ENCODE peak calls at places on chromosomes 13 and 19, in ten cellular contexts. O is mammary epithelial cell, L is left lung, Y is mesothelial cell of epicardium, E is heart right ventricle, F is testis, X is WTC11, R is fibroblast of lung, S is progenitor cell of endocrine pancreas, G is GM13976. U is an unnamed sample.

GRCh38 chr19:12788682-12789097 is 2.6 kb upstream of the JUNB start:
- DNase-seq in O (peak), L (peak), Y (no peak), E (peak), F (peak), X (peak), R (no peak), S (no peak), G (peak), U (peak)

GRCh38 chr13:78764665-78765064 is 105.7 kb upstream of the OBI1 start:
- DNase-seq in O (no peak), L (peak), Y (no peak), E (no peak), F (peak), X (peak), R (no peak), S (no peak), G (no peak), U (no peak)

GRCh38 chr13:42370229-42370628 is 98.3 kb downstream of the AKAP11 start:
- DNase-seq in O (no peak), L (no peak), Y (no peak), E (no peak), F (no peak), X (no peak), R (no peak), S (no peak), G (no peak), U (no peak)

GRCh38 chr13:27171244-27171829 is at the start of gene USP12:
- DNase-seq in O (peak), L (no peak), Y (peak), E (peak), F (peak), X (peak), R (peak), S (peak), G (peak), U (no peak)

GRCh38 chr13:32228330-32229041 is 86.7 kb downstream of the ZAR1L start:
- DNase-seq in O (peak), L (no peak), Y (no peak), E (no peak), F (no peak), X (no peak), R (peak), S (no peak), G (no peak), U (no peak)

GRCh38 chr13:101065314-101065713 is 351.0 kb downstream of the NALCN start:
- DNase-seq in O (no peak), L (no peak), Y (no peak), E (no peak), F (no peak), X (no peak), R (peak), S (no peak), G (no peak), U (no peak)

GRCh38 chr19:32296694-32297093 is 48.7 kb upstream of the ZNF507 start:
- DNase-seq in O (no peak), L (no peak), Y (no peak), E (no peak), F (no peak), X (no peak), R (no peak), S (no peak), G (no peak), U (no peak)

GRCh38 chr13:52411629-52412028 is 5.7 kb upstream of the THSD1 start:
- DNase-seq in O (peak), L (no peak), Y (no peak), E (no peak), F (no peak), X (no peak), R (peak), S (no peak), G (no peak), U (peak)

GRCh38 chr13:101698400-101698799 is 245.9 kb downstream of the ITGBL1 start:
- DNase-seq in O (peak), L (no peak), Y (no peak), E (no peak), F (no peak), X (no peak), R (no peak), S (no peak), G (no peak), U (peak)

GRCh38 chr19:18443406-18443805 is 5.5 kb upstream of the ISYNA1 start:
- DNase-seq in O (no peak), L (no peak), Y (no peak), E (no peak), F (no peak), X (no peak), R (no peak), S (no peak), G (no peak), U (no peak)

GRCh38 chr19:14091885-14092462 is 1.4 kb upstream of the SAMD1 start:
- DNase-seq in O (no peak), L (no peak), Y (no peak), E (no peak), F (no peak), X (peak), R (no peak), S (no peak), G (peak), U (no peak)

GRCh38 chr13:114285166-114285808 is 3.9 kb downstream of the UPF3A start:
- DNase-seq in O (peak), L (no peak), Y (no peak), E (no peak), F (no peak), X (no peak), R (peak), S (no peak), G (no peak), U (no peak)

GRCh38 chr19:28737021-28737525 is 475.9 kb downstream of the UQCRFS1 start:
- DNase-seq in O (peak), L (no peak), Y (no peak), E (no peak), F (no peak), X (no peak), R (peak), S (no peak), G (no peak), U (peak)

DNA sequence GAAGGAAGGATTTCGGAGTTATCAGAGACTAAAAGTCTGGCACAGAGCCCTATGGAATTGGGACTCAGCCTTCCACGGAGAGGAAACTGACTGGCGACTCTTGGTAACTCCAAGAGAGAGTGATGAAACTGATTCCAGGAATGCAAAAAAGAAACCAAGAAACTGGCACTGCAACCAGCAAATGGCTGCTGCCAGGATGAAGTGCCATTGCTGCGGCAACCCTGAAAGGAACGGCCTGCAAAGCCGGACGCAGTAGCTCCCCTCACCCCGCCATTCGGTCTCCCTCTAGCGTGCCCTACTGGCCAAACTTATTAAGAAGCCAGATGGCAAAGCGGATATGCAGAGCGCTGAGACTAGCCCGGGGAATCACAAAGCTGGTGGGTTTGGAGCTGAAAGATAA is 236.0 kb downstream of the PCDH9 start:
- DNase-seq in O (peak), L (peak), Y (peak), E (peak), F (peak), X (peak), R (peak), S (peak), G (peak), U (peak)
- TF ChIP-seq CTCF in O (peak), L (peak), Y (peak), E (peak), F (peak), X (peak), R (peak), S (peak), G (peak), U (peak)

DNA sequence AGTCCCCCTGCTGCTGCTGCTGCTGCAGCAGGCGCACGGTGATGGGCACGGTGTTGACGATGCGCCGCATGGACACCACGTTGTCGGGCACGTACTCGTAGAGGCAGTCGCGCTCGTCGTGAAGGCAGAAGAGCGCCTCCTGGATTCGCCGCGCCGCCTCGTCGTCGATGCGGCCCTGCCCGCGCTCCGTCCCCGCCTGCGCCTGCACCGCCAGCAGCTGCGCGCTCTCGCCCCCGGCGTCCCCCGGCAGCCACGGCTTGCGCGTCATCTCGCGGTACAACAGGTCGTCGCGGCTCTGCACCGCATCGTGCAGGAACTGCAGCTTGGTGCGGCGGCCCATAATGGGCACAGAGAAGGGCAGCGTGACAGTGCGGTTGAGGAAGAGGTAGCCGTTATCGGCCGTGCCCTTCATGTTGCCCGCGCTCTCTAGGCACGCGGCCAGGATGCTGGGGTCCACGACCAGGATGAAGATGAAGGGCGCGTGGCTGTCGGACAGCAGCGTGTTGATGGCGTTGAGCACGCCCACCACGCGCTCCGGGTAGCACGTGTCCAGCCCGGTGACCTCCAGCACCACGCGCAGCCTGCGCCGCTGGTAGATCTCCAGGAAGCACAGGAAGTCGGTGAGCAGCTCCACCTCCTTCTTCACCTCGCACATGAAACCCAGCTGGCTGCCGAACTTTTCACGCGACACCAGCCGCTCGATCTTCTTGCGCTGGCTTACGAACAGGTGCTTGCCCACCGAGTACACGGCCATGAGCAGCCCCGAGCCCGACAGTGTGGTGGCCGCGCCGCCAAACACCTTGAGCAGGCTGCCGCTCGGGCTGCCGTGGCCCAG is 8.1 kb downstream of the NKPD1 start:
- DNase-seq in O (no peak), L (no peak), Y (no peak), E (peak), F (peak), X (peak), R (peak), S (no peak), G (peak), U (peak)
- TF ChIP-seq CTCF in O (no peak), L (no peak), Y (no peak), E (no peak), F (no peak), X (no peak), R (no peak), S (peak), G (no peak), U (no peak)

GRCh38 chr19:1967087-1967608 is 26.2 kb downstream of the CSNK1G2 start:
- DNase-seq in O (no peak), L (no peak), Y (no peak), E (no peak), F (no peak), X (no peak), R (no peak), S (no peak), G (no peak), U (no peak)

GRCh38 chr19:1970806-1971502 is 30.0 kb downstream of the CSNK1G2 start:
- DNase-seq in O (no peak), L (no peak), Y (no peak), E (no peak), F (no peak), X (no peak), R (no peak), S (no peak), G (no peak), U (no peak)

GRCh38 chr19:1970003-1970805 is 29.2 kb downstream of the CSNK1G2 start:
- DNase-seq in O (peak), L (no peak), Y (no peak), E (no peak), F (no peak), X (no peak), R (peak), S (no peak), G (no peak), U (no peak)

GRCh38 chr19:1969176-1970002 is 28.4 kb downstream of the CSNK1G2 start:
- DNase-seq in O (no peak), L (peak), Y (no peak), E (no peak), F (no peak), X (no peak), R (no peak), S (no peak), G (no peak), U (no peak)

GRCh38 chr19:1968279-1969175 is 27.6 kb downstream of the CSNK1G2 start:
- DNase-seq in O (no peak), L (no peak), Y (no peak), E (no peak), F (no peak), X (no peak), R (no peak), S (no peak), G (no peak), U (no peak)
- TF ChIP-seq CTCF in O (no peak), L (no peak), Y (no peak), E (no peak), F (no peak), X (no peak), R (no peak), S (no peak), G (no peak), U (no peak)

GRCh38 chr13:38228322-38228721 is 121.3 kb upstream of the UFM1 start:
- DNase-seq in O (no peak), L (no peak), Y (no peak), E (no peak), F (no peak), X (no peak), R (no peak), S (no peak), G (no peak), U (no peak)

GRCh38 chr13:38226496-38226895 is 123.2 kb upstream of the UFM1 start:
- DNase-seq in O (no peak), L (no peak), Y (no peak), E (no peak), F (no peak), X (no peak), R (no peak), S (no peak), G (no peak), U (no peak)

GRCh38 chr13:38223093-38223492 is 126.6 kb upstream of the UFM1 start:
- DNase-seq in O (no peak), L (no peak), Y (no peak), E (no peak), F (no peak), X (peak), R (peak), S (no peak), G (no peak), U (peak)
- TF ChIP-seq CTCF in O (peak), L (no peak), Y (no peak), E (no peak), F (no peak), X (no peak), R (peak), S (peak), G (no peak), U (peak)

GRCh38 chr19:6800991-6801396 is 28.5 kb downstream of the VAV1 start:
- DNase-seq in O (peak), L (no peak), Y (no peak), E (no peak), F (no peak), X (no peak), R (peak), S (no peak), G (no peak), U (peak)

GRCh38 chr19:6793411-6793810 is 20.9 kb downstream of the VAV1 start:
- DNase-seq in O (no peak), L (no peak), Y (no peak), E (no peak), F (no peak), X (no peak), R (no peak), S (no peak), G (no peak), U (no peak)

GRCh38 chr19:6793973-6794372 is 21.5 kb downstream of the VAV1 start:
- DNase-seq in O (no peak), L (no peak), Y (no peak), E (no peak), F (no peak), X (no peak), R (no peak), S (no peak), G (no peak), U (no peak)

GRCh38 chr19:6794817-6795431 is 22.4 kb downstream of the VAV1 start:
- DNase-seq in O (no peak), L (no peak), Y (no peak), E (no peak), F (peak), X (no peak), R (no peak), S (no peak), G (no peak), U (no peak)

GRCh38 chr19:6796278-6796677 is 23.8 kb downstream of the VAV1 start:
- DNase-seq in O (no peak), L (no peak), Y (no peak), E (no peak), F (no peak), X (no peak), R (no peak), S (no peak), G (no peak), U (no peak)
- TF ChIP-seq CTCF in O (no peak), L (no peak), Y (no peak), E (no peak), F (no peak), X (no peak), R (no peak), S (no peak), G (no peak), U (no peak)

DNA sequence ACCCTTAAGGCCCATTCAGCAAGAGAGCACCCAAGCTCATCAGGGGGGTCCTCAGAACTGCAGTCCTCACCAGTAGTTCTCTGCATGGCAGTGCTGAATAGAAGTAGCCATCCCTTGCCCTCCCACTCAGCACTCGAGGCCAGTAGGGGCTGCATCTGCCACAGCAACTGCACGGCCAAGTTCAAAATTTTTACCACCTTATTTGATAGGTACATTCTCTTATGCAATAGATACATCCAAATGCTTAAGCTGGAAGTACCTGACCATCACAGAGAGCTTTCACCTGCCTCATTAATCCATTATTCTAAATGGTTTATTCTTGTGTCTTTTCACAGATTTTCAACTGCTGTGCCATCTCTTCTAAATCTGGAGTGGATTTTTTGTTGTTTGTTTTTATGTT is 1307.4 kb downstream of the SLITRK5 start:
- DNase-seq in O (no peak), L (no peak), Y (no peak), E (no peak), F (no peak), X (no peak), R (no peak), S (no peak), G (no peak), U (no peak)
- TF ChIP-seq CTCF in O (no peak), L (no peak), Y (no peak), E (no peak), F (no peak), X (no peak), R (no peak), S (no peak), G (no peak), U (no peak)

DNA sequence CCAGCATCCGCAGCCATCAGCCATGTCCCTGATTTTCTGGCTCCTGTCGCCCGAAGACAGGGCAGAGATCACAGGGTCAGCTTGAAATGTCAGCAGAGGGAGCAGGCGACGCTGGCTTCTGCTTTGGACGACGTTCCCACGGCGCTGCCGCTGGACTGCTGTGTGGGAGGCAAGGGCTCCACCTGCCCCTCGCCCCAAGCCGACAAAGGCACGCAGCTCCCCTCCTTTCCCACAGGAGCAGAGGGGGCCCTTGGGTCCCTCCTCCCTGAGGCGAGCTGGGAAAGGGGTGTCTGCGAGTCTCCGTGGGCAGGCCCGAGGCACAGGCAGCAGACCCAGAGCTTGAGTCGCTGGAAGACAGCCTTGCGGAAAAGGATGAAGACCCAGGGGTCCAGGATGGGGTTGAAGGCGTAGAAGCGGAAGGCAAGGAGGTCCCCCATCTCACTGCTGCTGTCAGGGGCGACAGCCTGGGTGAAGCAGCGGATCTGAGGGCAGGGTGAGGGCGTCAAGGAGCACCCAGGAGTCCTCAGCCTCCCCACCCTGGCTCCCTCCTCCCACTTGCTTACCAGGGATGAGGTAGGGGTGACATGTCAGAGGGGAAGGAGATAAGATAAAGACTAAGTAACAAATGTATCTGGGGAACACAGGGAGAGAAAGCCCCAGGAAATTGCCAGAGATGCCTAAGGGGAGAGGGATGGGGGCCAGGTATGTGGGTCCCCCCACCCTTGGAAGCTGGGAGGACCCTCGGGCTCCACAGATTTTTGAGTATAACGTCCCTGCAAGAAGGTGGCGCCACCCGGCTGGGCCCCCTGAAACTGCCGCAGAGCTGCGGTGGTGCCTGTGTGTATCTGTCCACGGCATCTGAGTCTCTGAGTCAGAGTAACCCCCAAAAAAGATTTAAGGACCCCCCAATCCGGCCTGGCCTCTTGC is 3.4 kb downstream of the PTGIR start:
- DNase-seq in O (no peak), L (peak), Y (no peak), E (no peak), F (no peak), X (peak), R (no peak), S (no peak), G (no peak), U (no peak)
- TF ChIP-seq CTCF in O (no peak), L (no peak), Y (peak), E (no peak), F (no peak), X (no peak), R (no peak), S (no peak), G (peak), U (no peak)

U was measured in fibroblast of the aortic adventitia.